ENCODE peak calls at places on chromosomes 16 and 17, in six cellular contexts. W is adrenal gland, C is IMR-90, S is uterus, R is RWPE2, G is lung. A is an unnamed sample.
A peak's percentile ranks its signal among the peaks of the same experiment; 100 is the strongest.

GRCh38 chr16:51577621-51578303 is 426.7 kb upstream of the SALL1 start:
- DNase-seq in S (no peak), C (peak; percentile 15), R (peak; percentile 72), W (no peak), G (no peak), A (no peak)

GRCh38 chr16:85285681-85286065 is 173.4 kb upstream of the CIBAR2 start:
- DNase-seq in R (no peak), G (no peak), W (no peak), C (no peak), S (no peak), A (no peak)

GRCh38 chr17:32496348-32497078 is 9.7 kb downstream of the CDK5R1 start:
- DNase-seq in W (no peak), S (no peak), R (no peak), G (no peak), C (peak; percentile 68), A (peak; percentile 32)

GRCh38 chr17:61713035-61713434 is 122.0 kb upstream of the NACA2 start:
- DNase-seq in G (no peak), S (no peak), W (no peak), C (no peak), R (no peak), A (no peak)

GRCh38 chr17:46042248-46042647 is 43.2 kb downstream of the STH start:
- DNase-seq in C (no peak), S (no peak), R (no peak), G (no peak), W (no peak), A (no peak)

GRCh38 chr16:67105251-67105650 is 4.5 kb upstream of the PHAF1 start:
- DNase-seq in W (no peak), G (no peak), C (no peak), R (no peak), S (no peak), A (no peak)

GRCh38 chr16:80299416-80299815 is 241.4 kb upstream of the DYNLRB2 start:
- DNase-seq in S (no peak), R (no peak), G (no peak), W (no peak), C (no peak), A (no peak)

GRCh38 chr17:50262001-50262794 is 12.1 kb upstream of the TMEM92 start:
- DNase-seq in R (peak; percentile 47), C (no peak), G (no peak), W (no peak), S (no peak), A (no peak)

GRCh38 chr16:21023509-21024202 is 123.1 kb downstream of the LYRM1 start:
- DNase-seq in C (no peak), G (no peak), R (no peak), S (no peak), W (no peak), A (no peak)

GRCh38 chr17:78759203-78759968 is 22.7 kb downstream of the CYTH1 start:
- DNase-seq in S (no peak), G (no peak), W (peak; percentile 54), R (no peak), C (peak; percentile 43), A (no peak)

GRCh38 chr16:78264642-78265041 is 165.2 kb downstream of the WWOX start:
- DNase-seq in C (no peak), S (no peak), G (no peak), W (no peak), R (no peak), A (no peak)

GRCh38 chr17:79280822-79281572 is 206.4 kb downstream of the ENGASE start:
- DNase-seq in S (no peak), C (no peak), W (no peak), G (no peak), R (no peak), A (no peak)

GRCh38 chr16:935684-936083 is 35.1 kb downstream of the LMF1 start:
- DNase-seq in G (no peak), R (no peak), S (no peak), W (no peak), C (no peak), A (no peak)

GRCh38 chr17:33765871-33766270 is 472.8 kb upstream of the ASIC2 start:
- DNase-seq in C (no peak), S (no peak), W (no peak), G (no peak), R (no peak), A (no peak)

GRCh38 chr16:4882261-4882632 is 35.0 kb downstream of the UBN1 start:
- DNase-seq in S (peak; percentile 38), W (no peak), C (peak; percentile 58), R (no peak), G (no peak), A (no peak)

GRCh38 chr16:75189638-75190245 is 17.2 kb downstream of the CTRB2 start:
- DNase-seq in W (no peak), C (no peak), R (no peak), G (no peak), S (no peak), A (no peak)

GRCh38 chr17:75153854-75154194 is 488 bp downstream of the JPT1 start:
- DNase-seq in G (no peak), W (no peak), R (peak; percentile 62), C (no peak), S (no peak), A (no peak)

GRCh38 chr17:66704858-66705257 is 130.1 kb upstream of the CACNG5 start:
- DNase-seq in S (no peak), W (no peak), R (no peak), G (no peak), C (no peak), A (no peak)

GRCh38 chr17:60908324-60908723 is 230.7 kb downstream of the BCAS3 start:
- DNase-seq in W (no peak), R (no peak), C (no peak), S (no peak), G (no peak), A (no peak)

GRCh38 chr16:27308792-27309191 is 5.0 kb upstream of the IL4R start:
- DNase-seq in S (no peak), G (no peak), C (no peak), R (no peak), W (no peak), A (no peak)

GRCh38 chr16:31678649-31679325 is 151.1 kb downstream of the AHSP start:
- DNase-seq in G (no peak), W (no peak), R (no peak), C (no peak), S (no peak), A (no peak)

GRCh38 chr16:23905027-23905426 is 69.2 kb downstream of the PRKCB start:
- DNase-seq in R (no peak), C (peak; percentile 70), G (no peak), S (peak; percentile 50), W (no peak), A (peak; percentile 16)

GRCh38 chr17:14553847-14554246 is 253.0 kb downstream of the HS3ST3B1 start:
- DNase-seq in R (no peak), S (no peak), G (no peak), W (no peak), C (no peak), A (no peak)
- TF ChIP-seq CTCF in R (peak; percentile 14), S (no peak), G (no peak), W (no peak), C (no peak), A (no peak)

DNA sequence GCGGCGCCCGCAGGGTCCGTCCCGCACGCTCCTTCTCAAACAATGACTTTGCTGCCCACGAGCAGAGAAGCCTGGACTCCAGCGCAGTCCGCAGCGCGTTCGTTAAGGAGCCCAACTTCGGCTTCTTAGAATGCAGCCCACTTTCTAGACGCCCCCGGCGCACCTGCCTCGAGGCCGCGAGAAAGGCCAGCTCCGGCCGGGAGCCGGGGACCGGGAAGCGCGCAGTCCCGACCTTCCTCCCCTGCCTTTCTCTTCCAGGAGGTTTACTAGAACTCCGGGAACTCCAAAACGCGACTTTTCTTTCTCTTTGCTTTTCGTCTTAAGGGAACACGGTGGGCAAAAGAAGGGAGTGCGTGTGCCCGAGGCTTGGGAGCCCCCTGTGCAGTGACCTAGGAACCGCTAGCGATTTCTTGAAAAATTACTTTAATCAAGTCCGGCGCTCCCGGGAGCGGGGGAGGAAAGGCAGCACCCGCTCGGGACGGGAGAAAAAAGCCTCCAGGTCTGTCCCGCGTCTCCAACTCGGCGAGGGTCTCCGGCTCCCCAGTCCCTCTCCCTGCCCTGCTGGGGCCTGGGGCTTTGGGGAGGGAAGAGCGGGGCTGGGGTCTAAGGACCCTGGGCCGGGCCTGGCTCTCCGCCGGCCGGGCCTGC is 2.6 kb downstream of the HNF1B start:
- DNase-seq in S (no peak), W (no peak), C (peak; percentile 20), R (no peak), G (no peak), A (no peak)
- H3K4me3 ChIP-seq in S (peak overlapping the region; percentile 33), W (no peak overlapping the region), C (peak overlapping the region; percentile 54), R (peak overlapping the region; percentile 9), G (peak overlapping the region; percentile 57), A (peak overlapping the region; percentile 39)

DNA sequence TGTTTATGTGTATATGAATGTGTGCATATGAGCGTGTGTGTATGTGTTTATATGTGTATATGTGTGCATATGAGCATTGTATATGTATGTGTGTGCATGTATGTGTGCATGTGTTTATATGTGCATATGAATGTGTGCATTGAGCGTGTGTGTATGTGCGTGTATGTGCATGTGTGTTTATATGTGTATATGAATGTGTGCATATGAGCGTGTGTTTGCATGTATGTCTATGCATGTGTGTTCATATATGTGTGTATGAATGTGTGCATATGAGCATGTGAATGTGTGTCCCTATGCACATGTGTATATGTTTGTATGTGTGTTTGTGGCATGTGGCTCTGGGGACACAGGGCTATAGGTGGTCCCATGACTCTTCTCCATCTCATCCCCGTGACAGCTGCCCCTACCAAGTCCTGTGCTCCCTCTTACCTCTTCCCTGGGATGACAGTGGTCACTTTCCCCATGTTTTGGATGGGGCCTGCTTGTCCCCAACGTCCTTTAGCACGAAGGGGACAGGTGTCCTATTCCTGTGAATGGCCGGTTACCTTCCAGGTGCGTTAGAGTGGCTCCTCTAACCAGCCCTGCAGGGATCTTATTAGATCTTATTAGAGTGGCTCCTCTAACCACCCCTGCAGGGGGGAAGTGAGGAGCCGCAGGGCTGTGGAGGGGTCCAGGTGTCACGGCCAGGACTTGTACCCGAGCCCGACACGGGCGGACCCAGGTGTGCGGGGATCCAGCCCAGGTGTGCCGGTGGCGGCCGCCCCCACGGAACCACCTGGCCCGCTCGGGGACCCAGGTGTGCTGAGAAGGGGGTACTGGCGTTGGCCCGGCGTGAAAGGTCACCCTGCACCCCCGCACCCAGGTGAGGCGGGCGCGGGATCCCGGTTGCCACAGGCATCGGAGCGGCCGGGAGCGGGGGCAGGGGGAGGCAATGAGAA is 105.6 kb downstream of the SEC14L1 start:
- DNase-seq in R (no peak), S (no peak), C (no peak), G (no peak), W (no peak), A (no peak)
- H3K27ac ChIP-seq in R (no peak overlapping the region), S (peak overlapping the region; percentile 58), C (peak overlapping the region; percentile 38), G (no peak overlapping the region), W (no peak overlapping the region), A (no peak overlapping the region)

DNA sequence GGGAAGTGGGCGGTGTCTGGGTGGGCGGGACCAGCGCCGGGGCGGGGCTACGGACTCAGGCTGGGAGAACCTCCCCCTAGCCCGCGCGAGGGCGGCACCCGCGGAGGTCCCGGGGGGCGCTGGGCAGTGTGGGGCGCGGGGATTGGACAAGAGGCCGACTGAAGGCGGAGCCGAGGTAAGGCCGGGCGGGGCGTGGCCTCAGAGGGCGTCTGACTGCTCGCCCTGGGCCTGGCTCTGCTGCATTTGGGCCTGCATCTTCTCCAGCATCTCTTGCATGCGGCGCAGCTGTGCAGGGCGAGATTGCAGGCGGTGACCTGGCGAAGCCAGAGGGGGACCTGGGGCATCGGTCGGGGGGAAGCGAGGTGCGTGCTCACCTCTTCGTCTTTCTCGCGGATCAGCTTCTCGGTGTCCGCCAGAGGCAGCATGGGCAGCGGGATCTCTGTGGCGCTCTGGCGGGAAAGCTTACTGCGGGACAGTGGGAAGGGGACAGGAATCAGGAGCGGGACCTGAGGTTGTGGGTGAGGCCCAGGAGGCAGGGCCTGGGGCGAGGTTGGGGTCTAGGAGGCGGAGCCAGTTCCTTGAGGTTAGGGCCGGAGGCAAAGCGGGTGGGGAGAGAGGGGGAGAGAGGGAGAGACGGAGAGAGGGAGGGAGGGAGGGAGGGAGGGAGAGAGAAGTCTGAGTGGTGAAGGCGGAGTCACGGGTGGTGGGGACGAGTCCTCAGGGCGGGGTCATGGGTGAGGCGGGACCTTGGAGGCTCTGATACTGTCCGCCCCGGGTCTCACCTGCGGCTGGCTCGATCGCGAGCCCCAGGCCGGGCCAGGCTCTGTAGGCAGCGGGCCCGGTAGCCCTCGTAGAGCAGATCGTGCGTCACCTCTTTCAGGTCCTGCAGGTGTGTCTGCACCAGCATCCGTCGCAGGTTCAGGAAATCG is 3.9 kb downstream of the SEPTIN1 start:
- DNase-seq in G (peak; percentile 99), C (peak; percentile 94), R (peak; percentile 97), S (peak; percentile 99), W (peak; percentile 99), A (peak; percentile 86)
- TF ChIP-seq CTCF in G (no peak), C (peak; percentile 35), R (peak; percentile 7), S (peak; percentile 14), W (no peak), A (peak; percentile 31)

A was measured in AG04450.